ENCODE peak calls at places on chromosomes 4 and X, in five cellular contexts. D is hepatocyte, L is GM23338, V is PC-9, U is HCT116. H is an unnamed sample.

GRCh38 chrX:132270699-132271098 is 51.5 kb upstream of the RAP2C start:
- DNase-seq in D (peak), L (no peak), U (no peak), V (peak), H (no peak)

GRCh38 chr4:187128971-187129370 is 405.3 kb upstream of the FAT1 start:
- DNase-seq in V (no peak), U (no peak), L (no peak), D (no peak), H (no peak)

GRCh38 chr4:152700151-152700550 is 20.4 kb upstream of the TMEM154 start:
- DNase-seq in D (no peak), V (no peak), L (no peak), U (no peak), H (no peak)

GRCh38 chr4:4659871-4660651 is 118.2 kb upstream of the STX18 start:
- DNase-seq in L (no peak), U (peak), V (peak), D (no peak), H (no peak)

GRCh38 chrX:71171110-71171801 is 26.6 kb downstream of the NLGN3 start:
- DNase-seq in U (no peak), D (no peak), L (peak), V (no peak), H (no peak)

GRCh38 chr4:184282895-184283654 is 65.4 kb upstream of the ENPP6 start:
- DNase-seq in L (no peak), D (no peak), V (no peak), U (no peak), H (peak)

GRCh38 chr4:112704991-112705845 is 68.3 kb downstream of the LARP7 start:
- DNase-seq in V (peak), D (peak), L (peak), U (peak), H (no peak)

GRCh38 chr4:88803600-88804096 is 106.0 kb upstream of the NAP1L5 start:
- DNase-seq in U (no peak), L (no peak), D (peak), V (no peak), H (peak)

GRCh38 chrX:68732906-68733493 is 85.5 kb downstream of the STARD8 start:
- DNase-seq in L (peak), V (peak), D (peak), U (peak), H (no peak)

GRCh38 chr4:55397521-55398321 is 2.0 kb downstream of the TMEM165 start:
- DNase-seq in L (no peak), U (no peak), V (no peak), D (peak), H (no peak)

GRCh38 chr4:145525291-145525740 is 43.7 kb downstream of the SMAD1 start:
- DNase-seq in L (no peak), V (no peak), U (no peak), D (no peak), H (no peak)

GRCh38 chr4:67744561-67745283 is 9.5 kb downstream of the GNRHR start:
- DNase-seq in U (no peak), L (no peak), D (no peak), V (no peak), H (no peak)

GRCh38 chrX:50988649-50989048 is 78.1 kb downstream of the BMP15 start:
- DNase-seq in D (peak), V (peak), U (no peak), L (peak), H (no peak)

GRCh38 chrX:151397741-151398070 is 700 bp downstream of the VMA21 start:
- DNase-seq in L (peak), V (no peak), D (no peak), U (no peak), H (no peak)

GRCh38 chr4:64897683-64898082 is 488.4 kb upstream of the TECRL start:
- DNase-seq in L (no peak), V (no peak), D (no peak), U (no peak), H (no peak)

GRCh38 chr4:60683953-60684352 is 516.2 kb upstream of the ADGRL3 start:
- DNase-seq in U (no peak), D (no peak), L (no peak), V (no peak), H (no peak)

GRCh38 chrX:9729161-9729885 is 36.3 kb downstream of the GPR143 start:
- DNase-seq in V (no peak), L (no peak), D (no peak), U (no peak), H (no peak)

GRCh38 chr4:85722806-85723205 is 247.9 kb downstream of the ARHGAP24 start:
- DNase-seq in D (no peak), V (no peak), L (no peak), U (no peak), H (no peak)

GRCh38 chr4:1413687-1414479 is 7.6 kb upstream of the NKX1-1 start:
- DNase-seq in L (peak), D (no peak), U (no peak), V (no peak), H (no peak)
- H2AFZ ChIP-seq in L (no peak), D (no peak), U (no peak), V (no peak), H (no peak)

GRCh38 chr4:163165217-163166017 is 1.3 kb downstream of the NAF1 start:
- DNase-seq in U (no peak), D (no peak), L (no peak), V (no peak), H (no peak)

GRCh38 chr4:163167333-163167626 is 590 bp upstream of the NAF1 start:
- DNase-seq in L (peak), U (no peak), D (peak), V (no peak), H (no peak)

GRCh38 chr4:163164591-163164990 is 2.1 kb downstream of the NAF1 start:
- DNase-seq in V (no peak), U (no peak), D (no peak), L (no peak), H (no peak)

GRCh38 chr4:163164110-163164509 is 2.6 kb downstream of the NAF1 start:
- DNase-seq in V (no peak), L (no peak), D (no peak), U (no peak), H (no peak)

DNA sequence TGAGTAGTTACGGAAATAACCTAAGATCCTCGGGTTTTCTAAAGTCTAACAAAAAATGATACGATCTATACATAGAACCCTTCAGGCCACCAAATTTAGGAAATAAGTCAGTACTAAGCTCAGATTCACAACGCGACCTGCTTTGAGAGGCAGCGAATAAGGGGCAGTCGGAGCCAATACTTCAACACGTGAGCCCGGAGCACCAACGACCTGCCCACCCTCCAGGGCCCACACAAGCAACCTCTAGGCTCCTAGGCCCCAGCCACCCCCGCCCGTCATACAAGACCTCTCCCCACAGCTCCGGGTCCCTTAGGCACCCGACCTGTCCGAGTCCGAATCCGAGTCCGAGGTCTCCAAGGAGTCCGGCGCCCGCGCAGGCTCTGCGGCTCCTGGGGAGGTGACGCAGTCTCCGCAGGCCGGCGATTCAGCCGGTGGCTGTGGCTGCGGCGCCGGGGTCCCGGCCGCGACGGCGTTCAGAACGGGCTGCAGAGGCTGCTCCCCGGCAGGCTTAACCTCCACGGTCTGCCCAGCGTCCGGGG is 580 bp downstream of the NAF1 start:
- DNase-seq in L (peak), U (no peak), V (peak), D (peak), H (no peak)
- H2AFZ ChIP-seq in L (peak), U (no peak), V (peak), D (peak), H (peak)

GRCh38 chrX:129842510-129843208 is 1.0 kb downstream of the ZDHHC9 start:
- DNase-seq in V (peak), D (peak), U (no peak), L (peak), H (no peak)
- H2AFZ ChIP-seq in V (peak), D (peak), U (no peak), L (peak), H (peak)

DNA sequence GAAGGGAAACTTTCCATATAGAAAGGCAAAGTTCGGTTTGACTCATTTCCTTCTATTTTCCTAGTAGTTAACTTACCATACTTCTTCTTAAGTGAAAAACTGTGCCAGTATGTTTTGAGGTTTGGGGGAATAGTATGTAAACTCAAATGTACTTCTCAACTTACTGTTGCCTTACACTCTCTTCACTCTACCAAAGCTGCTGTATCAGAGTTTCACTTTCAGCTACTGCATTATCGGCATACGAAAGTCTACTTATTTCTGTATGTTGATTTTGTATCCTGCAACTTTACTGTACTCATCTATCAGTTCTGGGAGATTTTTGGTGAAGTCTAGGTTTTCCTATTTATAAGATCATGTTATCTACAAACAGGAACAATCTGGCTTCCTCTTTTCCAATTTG is 932.7 kb downstream of the FAT4 start:
- DNase-seq in U (no peak), D (no peak), L (no peak), V (no peak), H (no peak)
- H2AFZ ChIP-seq in U (no peak), D (no peak), L (no peak), V (peak), H (no peak)

DNA sequence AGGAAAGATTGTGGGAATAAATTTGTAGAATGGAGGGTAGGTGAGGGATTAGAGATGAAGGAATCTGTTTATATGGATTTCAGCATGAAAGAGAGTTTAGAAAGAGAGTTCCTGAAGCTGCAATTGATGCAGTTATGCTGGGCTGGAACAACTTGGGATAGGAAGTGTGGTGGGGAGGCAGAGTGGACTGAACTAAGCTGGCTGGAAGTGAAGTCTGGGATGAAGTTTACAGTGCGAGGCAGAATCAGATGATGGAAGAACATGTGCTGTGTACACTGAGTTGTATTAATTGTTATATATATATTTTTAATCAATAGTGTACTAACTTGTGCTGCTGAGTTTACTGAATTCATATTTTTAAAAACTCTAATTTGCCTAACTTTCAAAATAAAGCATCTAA is 461.9 kb downstream of the SPRY1 start:
- DNase-seq in D (no peak), L (no peak), U (no peak), V (no peak), H (no peak)
- H2AFZ ChIP-seq in D (no peak), L (peak), U (no peak), V (no peak), H (no peak)

GRCh38 chrX:42902513-42902912 is 124.5 kb upstream of the PPP1R2C start:
- DNase-seq in V (no peak), L (no peak), U (no peak), D (no peak), H (no peak)
- H2AFZ ChIP-seq in V (no peak), L (no peak), U (no peak), D (no peak), H (no peak)

GRCh38 chrX:826448-826847 is 195.9 kb downstream of the SHOX start:
- DNase-seq in U (no peak), L (no peak), D (no peak), V (no peak), H (no peak)
- H2AFZ ChIP-seq in U (no peak), L (peak), D (peak), V (no peak), H (no peak)